ENCODE peak calls at places on chromosomes 2 and 18, in nine cellular contexts. One of them, this sample, is unnamed.

GRCh38 chr2:198930170-198930569 is 527.6 kb downstream of the SATB2 start:
- DNase-seq in GM23248: peak; percentile 31
- DNase-seq in OCI-LY7: peak; percentile 25
- DNase-seq in hepatocyte: no peak
- DNase-seq in HCT116: no peak
- DNase-seq in SK-N-SH: no peak
- DNase-seq in MM.1S: peak; percentile 22
- DNase-seq in neural progenitor cell: peak; percentile 33
- DNase-seq in GM23338: peak; percentile 61
- DNase-seq in this sample: no peak

GRCh38 chr2:136764397-136765255 is 719 bp upstream of the THSD7B start:
- DNase-seq in SK-N-SH: peak; percentile 48
- DNase-seq in OCI-LY7: no peak
- DNase-seq in HCT116: no peak
- DNase-seq in GM23248: no peak
- DNase-seq in GM23338: peak; percentile 81
- DNase-seq in neural progenitor cell: peak; percentile 50
- DNase-seq in MM.1S: peak; percentile 46
- DNase-seq in hepatocyte: peak; percentile 67
- DNase-seq in this sample: no peak

GRCh38 chr2:232697807-232698110 is 628 bp downstream of the GIGYF2 start:
- DNase-seq in GM23338: no peak
- DNase-seq in GM23248: no peak
- DNase-seq in OCI-LY7: peak; percentile 27
- DNase-seq in neural progenitor cell: no peak
- DNase-seq in HCT116: no peak
- DNase-seq in MM.1S: peak; percentile 16
- DNase-seq in SK-N-SH: no peak
- DNase-seq in hepatocyte: no peak
- DNase-seq in this sample: no peak

GRCh38 chr2:42902939-42903709 is 110.7 kb upstream of the HAAO start:
- DNase-seq in GM23248: peak; percentile 39
- DNase-seq in OCI-LY7: no peak
- DNase-seq in MM.1S: no peak
- DNase-seq in hepatocyte: no peak
- DNase-seq in SK-N-SH: no peak
- DNase-seq in neural progenitor cell: no peak
- DNase-seq in GM23338: no peak
- DNase-seq in HCT116: no peak
- DNase-seq in this sample: no peak

GRCh38 chr18:9743200-9744016 is 35.3 kb downstream of the RAB31 start:
- DNase-seq in SK-N-SH: no peak
- DNase-seq in hepatocyte: peak; percentile 49
- DNase-seq in GM23248: peak; percentile 96
- DNase-seq in MM.1S: no peak
- DNase-seq in OCI-LY7: no peak
- DNase-seq in HCT116: peak; percentile 96
- DNase-seq in neural progenitor cell: no peak
- DNase-seq in GM23338: peak; percentile 32
- DNase-seq in this sample: peak; percentile 99

GRCh38 chr2:99852376-99852934 is 289.9 kb downstream of the AFF3 start:
- DNase-seq in GM23248: no peak
- DNase-seq in OCI-LY7: no peak
- DNase-seq in hepatocyte: no peak
- DNase-seq in HCT116: no peak
- DNase-seq in neural progenitor cell: no peak
- DNase-seq in SK-N-SH: no peak
- DNase-seq in MM.1S: no peak
- DNase-seq in GM23338: no peak
- DNase-seq in this sample: no peak

GRCh38 chr2:26483501-26483900 is 5.6 kb upstream of the OTOF start:
- DNase-seq in SK-N-SH: no peak
- DNase-seq in OCI-LY7: no peak
- DNase-seq in MM.1S: no peak
- DNase-seq in GM23338: no peak
- DNase-seq in GM23248: no peak
- DNase-seq in neural progenitor cell: no peak
- DNase-seq in HCT116: no peak
- DNase-seq in hepatocyte: no peak
- DNase-seq in this sample: no peak

GRCh38 chr2:239177908-239178307 is 222.9 kb downstream of the HDAC4 start:
- DNase-seq in OCI-LY7: no peak
- DNase-seq in SK-N-SH: no peak
- DNase-seq in HCT116: no peak
- DNase-seq in GM23338: no peak
- DNase-seq in neural progenitor cell: no peak
- DNase-seq in hepatocyte: no peak
- DNase-seq in GM23248: no peak
- DNase-seq in MM.1S: no peak
- DNase-seq in this sample: no peak

GRCh38 chr2:177161741-177162440 is 50.7 kb upstream of the HNRNPA3 start:
- DNase-seq in hepatocyte: peak; percentile 57
- DNase-seq in GM23338: peak; percentile 59
- DNase-seq in neural progenitor cell: peak; percentile 24
- DNase-seq in OCI-LY7: peak; percentile 64
- DNase-seq in HCT116: no peak
- DNase-seq in GM23248: peak; percentile 83
- DNase-seq in MM.1S: peak; percentile 28
- DNase-seq in SK-N-SH: peak; percentile 48
- DNase-seq in this sample: peak; percentile 71

GRCh38 chr2:2547451-2547850 is 216.4 kb upstream of the MYT1L start:
- DNase-seq in GM23338: no peak
- DNase-seq in HCT116: no peak
- DNase-seq in GM23248: no peak
- DNase-seq in MM.1S: no peak
- DNase-seq in hepatocyte: no peak
- DNase-seq in neural progenitor cell: no peak
- DNase-seq in OCI-LY7: no peak
- DNase-seq in SK-N-SH: no peak
- DNase-seq in this sample: no peak

GRCh38 chr18:44654555-44654954 is 26.1 kb upstream of the SETBP1 start:
- DNase-seq in MM.1S: no peak
- DNase-seq in GM23248: peak; percentile 87
- DNase-seq in hepatocyte: no peak
- DNase-seq in GM23338: no peak
- DNase-seq in neural progenitor cell: no peak
- DNase-seq in SK-N-SH: no peak
- DNase-seq in HCT116: no peak
- DNase-seq in OCI-LY7: no peak
- DNase-seq in this sample: peak; percentile 83

GRCh38 chr2:73307720-73308119 is 14.4 kb upstream of the EGR4 start:
- DNase-seq in OCI-LY7: no peak
- DNase-seq in neural progenitor cell: no peak
- DNase-seq in GM23338: no peak
- DNase-seq in HCT116: no peak
- DNase-seq in MM.1S: no peak
- DNase-seq in SK-N-SH: no peak
- DNase-seq in GM23248: no peak
- DNase-seq in hepatocyte: no peak
- DNase-seq in this sample: no peak

GRCh38 chr2:114762986-114763385 is 320.5 kb downstream of the DPP10 start:
- DNase-seq in SK-N-SH: no peak
- DNase-seq in HCT116: no peak
- DNase-seq in OCI-LY7: no peak
- DNase-seq in neural progenitor cell: no peak
- DNase-seq in hepatocyte: no peak
- DNase-seq in MM.1S: no peak
- DNase-seq in GM23338: no peak
- DNase-seq in GM23248: no peak
- DNase-seq in this sample: no peak

GRCh38 chr2:96103906-96104861 is 12.2 kb downstream of the ADRA2B start:
- DNase-seq in hepatocyte: no peak
- DNase-seq in HCT116: no peak
- DNase-seq in MM.1S: no peak
- DNase-seq in SK-N-SH: no peak
- DNase-seq in OCI-LY7: no peak
- DNase-seq in neural progenitor cell: no peak
- DNase-seq in GM23338: no peak
- DNase-seq in GM23248: no peak
- DNase-seq in this sample: no peak

GRCh38 chr2:146982393-146982846 is 862.4 kb upstream of the ACVR2A start:
- DNase-seq in SK-N-SH: no peak
- DNase-seq in HCT116: no peak
- DNase-seq in GM23338: no peak
- DNase-seq in hepatocyte: peak; percentile 56
- DNase-seq in GM23248: peak; percentile 92
- DNase-seq in neural progenitor cell: no peak
- DNase-seq in OCI-LY7: no peak
- DNase-seq in MM.1S: no peak
- DNase-seq in this sample: no peak

GRCh38 chr2:138428710-138429440 is 72.7 kb upstream of the SPOPL start:
- DNase-seq in GM23248: no peak
- DNase-seq in MM.1S: no peak
- DNase-seq in hepatocyte: no peak
- DNase-seq in neural progenitor cell: no peak
- DNase-seq in SK-N-SH: no peak
- DNase-seq in OCI-LY7: no peak
- DNase-seq in HCT116: no peak
- DNase-seq in GM23338: peak; percentile 30
- DNase-seq in this sample: no peak

GRCh38 chr2:7044253-7045250 is 127.3 kb downstream of the RNF144A start:
- DNase-seq in SK-N-SH: peak; percentile 81
- DNase-seq in hepatocyte: peak; percentile 60
- DNase-seq in neural progenitor cell: peak; percentile 55
- DNase-seq in HCT116: peak; percentile 15
- DNase-seq in GM23248: peak; percentile 64
- DNase-seq in OCI-LY7: peak; percentile 59
- DNase-seq in GM23338: peak; percentile 76
- DNase-seq in MM.1S: peak; percentile 34
- DNase-seq in this sample: peak; percentile 76

GRCh38 chr2:224520064-224520463 is 65.1 kb downstream of the CUL3 start:
- DNase-seq in GM23248: peak; percentile 76
- DNase-seq in neural progenitor cell: no peak
- DNase-seq in OCI-LY7: peak; percentile 33
- DNase-seq in hepatocyte: no peak
- DNase-seq in MM.1S: peak; percentile 68
- DNase-seq in SK-N-SH: no peak
- DNase-seq in GM23338: no peak
- DNase-seq in HCT116: no peak
- DNase-seq in this sample: peak; percentile 57

GRCh38 chr2:33058716-33059451 is 112.1 kb downstream of the LTBP1 start:
- DNase-seq in MM.1S: no peak
- DNase-seq in OCI-LY7: peak; percentile 60
- DNase-seq in GM23248: no peak
- DNase-seq in SK-N-SH: no peak
- DNase-seq in hepatocyte: no peak
- DNase-seq in GM23338: no peak
- DNase-seq in HCT116: no peak
- DNase-seq in neural progenitor cell: no peak
- DNase-seq in this sample: no peak
- H3K27ac ChIP-seq in MM.1S: no peak overlapping the region
- H3K27ac ChIP-seq in OCI-LY7: peak overlapping the region; percentile 91
- H3K27ac ChIP-seq in GM23248: no peak overlapping the region
- H3K27ac ChIP-seq in SK-N-SH: peak overlapping the region; percentile 78
- H3K27ac ChIP-seq in hepatocyte: peak overlapping the region; percentile 10
- H3K27ac ChIP-seq in GM23338: no peak overlapping the region
- H3K27ac ChIP-seq in HCT116: no peak overlapping the region
- H3K27ac ChIP-seq in neural progenitor cell: no peak overlapping the region
- H3K27ac ChIP-seq in this sample: no peak overlapping the region

DNA sequence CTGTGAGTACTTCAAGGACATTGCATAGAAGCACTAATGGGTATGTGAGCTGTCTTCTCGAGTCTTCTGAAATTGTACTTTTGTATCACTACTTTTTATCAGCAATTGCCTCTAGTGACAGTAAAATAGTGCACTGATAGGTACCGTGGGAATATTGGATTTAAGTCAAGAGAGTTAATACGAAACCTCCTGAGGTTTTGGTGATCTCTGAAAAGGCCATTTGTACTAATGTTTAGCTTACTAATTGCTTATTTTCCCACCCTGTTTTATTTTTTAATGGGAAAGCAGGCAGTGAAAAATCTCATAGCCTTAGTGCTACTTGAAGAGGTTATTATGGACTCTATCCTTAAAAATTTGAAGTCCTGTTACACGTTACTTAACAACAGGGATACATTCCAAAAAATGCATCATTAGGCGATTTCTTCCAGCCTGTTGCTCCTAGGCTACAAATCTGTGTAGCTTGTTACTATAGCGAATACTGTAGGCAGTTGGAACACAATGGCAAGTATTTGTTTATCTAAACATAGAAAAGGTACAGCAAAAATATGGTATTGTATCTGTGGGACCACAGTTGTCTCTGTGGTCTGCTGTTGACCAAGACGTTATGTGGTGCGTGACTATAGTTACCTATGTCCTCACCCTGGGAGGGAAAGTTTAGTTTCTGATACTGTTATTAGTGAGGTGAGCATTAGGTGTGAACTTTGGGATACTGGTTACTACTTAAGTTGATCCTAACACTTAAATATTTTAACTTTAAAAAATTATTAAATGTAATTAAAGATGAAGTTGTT is 65.9 kb downstream of the CAB39 start:
- DNase-seq in neural progenitor cell: no peak
- DNase-seq in hepatocyte: no peak
- DNase-seq in OCI-LY7: no peak
- DNase-seq in MM.1S: no peak
- DNase-seq in GM23248: peak; percentile 45
- DNase-seq in GM23338: no peak
- DNase-seq in HCT116: no peak
- DNase-seq in SK-N-SH: no peak
- DNase-seq in this sample: peak; percentile 20
- H3K79me2 ChIP-seq in neural progenitor cell: peaks cover 8% of the 10 kb centered on the region
- H3K79me2 ChIP-seq in hepatocyte: peaks cover 91% of the 10 kb centered on the region
- H3K79me2 ChIP-seq in OCI-LY7: peaks cover 5% of the 10 kb centered on the region
- H3K79me2 ChIP-seq in MM.1S: peaks cover 69% of the 10 kb centered on the region
- H3K79me2 ChIP-seq in GM23248: peaks cover 94% of the 10 kb centered on the region
- H3K79me2 ChIP-seq in GM23338: peaks cover 50% of the 10 kb centered on the region
- H3K79me2 ChIP-seq in HCT116: peaks cover 77% of the 10 kb centered on the region
- H3K79me2 ChIP-seq in SK-N-SH: peaks cover 83% of the 10 kb centered on the region
- H3K79me2 ChIP-seq in this sample: peaks cover 91% of the 10 kb centered on the region

DNA sequence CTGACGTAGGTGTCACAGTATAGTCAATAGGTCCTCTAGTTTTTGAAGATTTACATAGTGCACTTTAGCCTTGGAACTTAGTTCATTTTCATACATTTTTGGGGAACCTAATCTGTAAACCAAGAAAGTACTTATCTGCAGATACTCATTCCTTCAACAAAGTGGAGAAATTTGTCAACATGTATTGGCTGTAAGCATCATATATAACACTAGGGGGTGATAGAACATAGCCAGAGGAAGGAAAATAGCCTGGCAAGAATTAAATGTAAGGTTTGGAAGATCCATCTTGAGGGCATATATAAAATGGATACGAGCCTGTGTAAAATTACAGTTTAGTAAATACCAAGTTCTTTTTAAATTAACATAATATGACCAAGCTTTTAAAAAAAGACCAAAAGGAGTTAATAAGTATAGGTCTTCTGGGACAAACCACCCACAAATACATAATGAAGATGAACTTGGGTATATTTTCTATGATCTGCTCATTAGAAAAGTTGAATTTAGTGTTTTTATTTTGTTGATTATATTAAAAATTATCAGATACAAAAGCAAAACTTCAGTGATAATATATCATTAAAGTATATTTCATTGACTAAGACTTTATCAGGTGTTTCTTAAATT is 18.2 kb downstream of the RPL37A start:
- DNase-seq in HCT116: peak; percentile 35
- DNase-seq in SK-N-SH: peak; percentile 63
- DNase-seq in hepatocyte: peak; percentile 65
- DNase-seq in MM.1S: peak; percentile 20
- DNase-seq in GM23248: peak; percentile 73
- DNase-seq in OCI-LY7: peak; percentile 40
- DNase-seq in GM23338: peak; percentile 79
- DNase-seq in neural progenitor cell: peak; percentile 44
- DNase-seq in this sample: peak; percentile 77
- TF ChIP-seq EZH2phosphoT487 in HCT116: no peak
- TF ChIP-seq EZH2phosphoT487 in SK-N-SH: no peak
- TF ChIP-seq EZH2phosphoT487 in hepatocyte: no peak
- TF ChIP-seq EZH2phosphoT487 in MM.1S: no peak
- TF ChIP-seq EZH2phosphoT487 in GM23248: no peak
- TF ChIP-seq EZH2phosphoT487 in OCI-LY7: no peak
- TF ChIP-seq EZH2phosphoT487 in GM23338: no peak
- TF ChIP-seq EZH2phosphoT487 in neural progenitor cell: no peak
- TF ChIP-seq EZH2phosphoT487 in this sample: no peak

GRCh38 chr2:126671049-126671448 is 15.1 kb downstream of the GYPC start:
- DNase-seq in GM23338: no peak
- DNase-seq in GM23248: no peak
- DNase-seq in neural progenitor cell: no peak
- DNase-seq in HCT116: no peak
- DNase-seq in MM.1S: no peak
- DNase-seq in hepatocyte: no peak
- DNase-seq in OCI-LY7: no peak
- DNase-seq in SK-N-SH: no peak
- DNase-seq in this sample: no peak
- H3K27ac ChIP-seq in GM23338: no peak overlapping the region
- H3K27ac ChIP-seq in GM23248: no peak overlapping the region
- H3K27ac ChIP-seq in neural progenitor cell: no peak overlapping the region
- H3K27ac ChIP-seq in HCT116: no peak overlapping the region
- H3K27ac ChIP-seq in MM.1S: no peak overlapping the region
- H3K27ac ChIP-seq in hepatocyte: no peak overlapping the region
- H3K27ac ChIP-seq in OCI-LY7: no peak overlapping the region
- H3K27ac ChIP-seq in SK-N-SH: no peak overlapping the region
- H3K27ac ChIP-seq in this sample: no peak overlapping the region